ENCODE peak calls at places on chromosomes 4 and X, in seven cellular contexts. E, M, Y, G, A, K and R are unnamed samples.

GRCh38 chr4:9944431-9945425 is 76.6 kb downstream of the SLC2A9 start:
- DNase-seq in E (no peak), M (no peak), Y (no peak), G (no peak), A (no peak), K (no peak), R (no peak)

GRCh38 chr4:26525136-26525535 is 34.9 kb upstream of the CCKAR start:
- DNase-seq in E (no peak), M (no peak), Y (no peak), G (no peak), A (no peak), K (no peak), R (no peak)

GRCh38 chrX:77174680-77175336 is 272.4 kb upstream of the FGF16 start:
- DNase-seq in E (no peak), M (no peak), Y (no peak), G (no peak), A (no peak), K (no peak), R (no peak)

GRCh38 chr4:138938371-138938699 is 77.2 kb upstream of the NOCT start:
- DNase-seq in E (peak), M (no peak), Y (peak), G (no peak), A (no peak), K (peak), R (no peak)

GRCh38 chr4:89001647-89002518 is 55.1 kb downstream of the FAM13A start:
- DNase-seq in E (no peak), M (no peak), Y (peak), G (no peak), A (no peak), K (no peak), R (no peak)

GRCh38 chrX:102129473-102129872 is 4.0 kb downstream of the TCEAL2 start:
- DNase-seq in E (no peak), M (no peak), Y (peak), G (no peak), A (no peak), K (peak), R (no peak)

GRCh38 chrX:111169141-111169540 is 73.2 kb downstream of the PAK3 start:
- DNase-seq in E (no peak), M (no peak), Y (no peak), G (no peak), A (no peak), K (no peak), R (no peak)

GRCh38 chr4:157048248-157048647 is 27.7 kb upstream of the GLRB start:
- DNase-seq in E (no peak), M (no peak), Y (no peak), G (no peak), A (no peak), K (no peak), R (no peak)

GRCh38 chrX:140091276-140091886 is 126.1 kb upstream of the CXorf66 start:
- DNase-seq in E (no peak), M (no peak), Y (peak), G (peak), A (no peak), K (peak), R (peak)

GRCh38 chrX:85244411-85245210 is 820 bp downstream of the ZNF711 start:
- DNase-seq in E (no peak), M (no peak), Y (peak), G (no peak), A (no peak), K (peak), R (no peak)

GRCh38 chrX:9878141-9878875 is 88.8 kb upstream of the CLDN34 start:
- DNase-seq in E (no peak), M (no peak), Y (no peak), G (no peak), A (no peak), K (no peak), R (no peak)

GRCh38 chr4:20403317-20403716 is 151.6 kb downstream of the SLIT2 start:
- DNase-seq in E (no peak), M (no peak), Y (no peak), G (no peak), A (no peak), K (no peak), R (no peak)

GRCh38 chrX:80812176-80812575 is 2.5 kb upstream of the BRWD3 start:
- DNase-seq in E (peak), M (no peak), Y (peak), G (no peak), A (no peak), K (peak), R (no peak)

GRCh38 chrX:102958794-102959193 is 21.7 kb downstream of the RAB40AL start:
- DNase-seq in E (no peak), M (no peak), Y (no peak), G (no peak), A (no peak), K (peak), R (no peak)

GRCh38 chr4:61309616-61310015 is 109.5 kb downstream of the ADGRL3 start:
- DNase-seq in E (no peak), M (no peak), Y (no peak), G (no peak), A (no peak), K (no peak), R (no peak)

GRCh38 chr4:16199132-16199531 is 27.1 kb downstream of the TAPT1 start:
- DNase-seq in E (peak), M (no peak), Y (peak), G (no peak), A (no peak), K (no peak), R (no peak)

GRCh38 chr4:46781434-46782092 is 127.5 kb downstream of the COX7B2 start:
- DNase-seq in E (no peak), M (no peak), Y (no peak), G (no peak), A (no peak), K (no peak), R (no peak)

GRCh38 chrX:106927023-106927422 is 6.8 kb downstream of the CLDN2 start:
- DNase-seq in E (no peak), M (no peak), Y (no peak), G (no peak), A (no peak), K (no peak), R (no peak)

GRCh38 chrX:23383411-23383810 is 48.8 kb downstream of the PTCHD1 start:
- DNase-seq in E (no peak), M (no peak), Y (no peak), G (no peak), A (no peak), K (no peak), R (no peak)

GRCh38 chrX:48616575-48616974 is 19.3 kb downstream of the WDR13 start:
- DNase-seq in E (no peak), M (no peak), Y (no peak), G (no peak), A (no peak), K (no peak), R (no peak)

GRCh38 chr4:24730256-24731001 is 64.9 kb upstream of the SOD3 start:
- DNase-seq in E (no peak), M (no peak), Y (no peak), G (no peak), A (no peak), K (no peak), R (no peak)

DNA sequence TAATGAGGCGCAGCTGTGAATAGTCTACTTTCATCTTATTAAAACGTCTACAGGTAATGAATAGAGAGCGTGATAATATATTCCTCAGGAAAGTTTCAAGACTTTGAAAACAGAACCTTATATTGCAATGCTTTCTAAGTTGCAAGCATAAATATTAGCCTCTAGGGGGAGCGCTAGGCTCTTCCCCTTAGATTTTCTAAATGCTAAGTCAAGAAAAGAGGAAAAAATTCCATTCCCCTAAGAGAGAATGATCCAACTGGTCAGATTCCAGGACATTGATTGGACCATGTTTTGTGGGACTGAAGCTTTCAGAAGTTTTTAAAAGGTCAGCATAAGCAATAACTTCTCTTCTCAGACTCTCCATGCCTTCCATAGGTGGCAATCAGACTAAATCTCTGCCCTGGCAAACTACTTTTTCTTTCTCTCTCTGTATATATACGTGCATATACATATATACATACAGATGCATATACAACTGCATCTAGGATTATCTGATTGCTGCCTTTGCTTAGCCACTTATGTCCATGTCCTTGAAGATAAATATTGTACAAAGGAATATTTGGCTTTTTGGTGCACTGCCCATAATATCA is 492.9 kb downstream of the INPP4B start:
- DNase-seq in E (peak), M (no peak), Y (no peak), G (no peak), A (no peak), K (peak), R (no peak)
- TF ChIP-seq TAF1 in E (no peak), M (no peak), Y (no peak), G (no peak), A (no peak), K (no peak), R (no peak)

GRCh38 chrX:126489141-126489540 is 63.5 kb downstream of the DCAF12L1 start:
- DNase-seq in E (no peak), M (no peak), Y (no peak), G (no peak), A (no peak), K (no peak), R (no peak)

GRCh38 chrX:126485371-126485770 is 67.2 kb downstream of the DCAF12L1 start:
- DNase-seq in E (no peak), M (no peak), Y (no peak), G (no peak), A (no peak), K (no peak), R (no peak)
- TF ChIP-seq TAF1 in E (no peak), M (no peak), Y (no peak), G (no peak), A (no peak), K (no peak), R (no peak)

DNA sequence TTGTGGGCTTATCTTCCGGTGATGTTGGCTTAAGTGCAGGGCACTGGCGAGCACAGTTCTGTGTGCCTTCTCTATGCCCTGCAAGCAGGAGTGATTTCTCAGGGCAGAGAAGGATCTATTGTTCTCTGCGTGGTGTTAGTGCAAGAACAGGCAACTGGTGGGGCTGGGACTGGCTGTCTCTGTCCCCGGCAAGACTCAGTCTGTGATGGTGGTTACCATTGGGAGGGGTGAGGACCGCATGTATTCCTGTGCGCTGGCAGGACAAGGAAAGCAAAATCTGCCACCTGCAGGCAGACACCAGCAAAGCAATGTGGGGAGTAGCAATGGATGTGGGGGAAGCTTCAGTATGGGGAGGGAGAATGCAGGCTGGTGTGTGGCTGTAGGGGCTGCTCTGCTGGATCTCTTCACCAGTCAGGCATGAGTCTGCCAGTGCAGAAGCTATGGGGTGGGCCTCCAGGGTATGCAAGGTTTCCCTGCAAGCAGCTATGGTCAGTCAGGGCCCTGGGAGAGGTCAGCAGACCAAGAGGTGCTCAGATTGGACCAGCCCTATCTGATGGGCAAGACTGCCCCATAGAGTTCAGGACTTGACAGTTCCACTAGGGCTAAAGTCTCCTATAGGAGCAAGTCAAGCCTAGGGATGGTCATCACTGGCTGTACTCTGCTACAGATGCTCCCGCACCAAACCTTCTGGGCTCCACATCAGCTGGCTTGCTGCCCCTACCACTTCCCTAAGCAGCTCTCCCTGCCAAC is 16.8 kb downstream of the PF4 start:
- DNase-seq in E (peak), M (no peak), Y (no peak), G (no peak), A (no peak), K (peak), R (no peak)
- TF ChIP-seq TAF1 in E (no peak), M (no peak), Y (no peak), G (no peak), A (no peak), K (no peak), R (no peak)

DNA sequence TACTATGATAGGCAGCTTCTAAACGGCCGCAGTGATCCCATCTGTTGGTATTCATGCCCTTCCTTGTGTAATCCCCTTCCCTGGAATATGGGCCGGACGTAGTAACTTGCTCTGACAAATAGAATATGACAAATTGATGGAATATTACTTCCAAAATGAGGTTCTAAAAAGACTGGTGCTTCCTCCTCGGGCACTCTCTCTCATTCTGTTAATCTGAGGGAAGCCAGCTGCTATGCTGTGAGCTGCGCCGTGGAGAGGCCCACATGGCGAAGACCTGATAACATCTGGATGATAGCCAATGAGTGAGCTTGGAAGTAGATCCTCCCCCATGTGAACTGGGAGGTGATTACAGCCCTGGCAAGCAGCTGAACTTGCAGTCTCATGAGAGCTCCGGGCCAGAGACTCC is 27.2 kb upstream of the SLC25A4 start:
- DNase-seq in E (peak), M (no peak), Y (peak), G (no peak), A (no peak), K (peak), R (no peak)
- TF ChIP-seq TAF1 in E (no peak), M (no peak), Y (no peak), G (no peak), A (peak), K (peak), R (no peak)

DNA sequence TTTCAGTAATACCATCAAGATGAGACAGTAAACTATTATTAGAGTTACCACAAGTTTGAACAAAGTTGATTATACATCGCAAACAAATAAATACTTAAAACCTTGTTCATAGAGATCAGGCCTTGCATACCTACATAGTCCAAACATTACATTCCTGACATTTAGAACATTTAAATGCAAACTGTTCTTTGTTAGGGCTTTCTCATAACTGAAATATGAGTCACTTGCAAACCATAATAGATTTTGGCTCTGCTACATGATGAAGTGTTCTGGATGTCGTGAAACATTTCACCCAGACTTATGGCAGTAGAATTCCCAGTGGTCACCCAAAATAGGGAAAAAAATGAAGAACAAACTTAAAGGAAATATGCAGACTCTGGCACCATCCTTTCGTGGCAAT is 75.0 kb downstream of the FAT4 start:
- DNase-seq in E (no peak), M (no peak), Y (no peak), G (no peak), A (no peak), K (no peak), R (no peak)
- TF ChIP-seq TAF1 in E (no peak), M (no peak), Y (no peak), G (no peak), A (no peak), K (no peak), R (no peak)

DNA sequence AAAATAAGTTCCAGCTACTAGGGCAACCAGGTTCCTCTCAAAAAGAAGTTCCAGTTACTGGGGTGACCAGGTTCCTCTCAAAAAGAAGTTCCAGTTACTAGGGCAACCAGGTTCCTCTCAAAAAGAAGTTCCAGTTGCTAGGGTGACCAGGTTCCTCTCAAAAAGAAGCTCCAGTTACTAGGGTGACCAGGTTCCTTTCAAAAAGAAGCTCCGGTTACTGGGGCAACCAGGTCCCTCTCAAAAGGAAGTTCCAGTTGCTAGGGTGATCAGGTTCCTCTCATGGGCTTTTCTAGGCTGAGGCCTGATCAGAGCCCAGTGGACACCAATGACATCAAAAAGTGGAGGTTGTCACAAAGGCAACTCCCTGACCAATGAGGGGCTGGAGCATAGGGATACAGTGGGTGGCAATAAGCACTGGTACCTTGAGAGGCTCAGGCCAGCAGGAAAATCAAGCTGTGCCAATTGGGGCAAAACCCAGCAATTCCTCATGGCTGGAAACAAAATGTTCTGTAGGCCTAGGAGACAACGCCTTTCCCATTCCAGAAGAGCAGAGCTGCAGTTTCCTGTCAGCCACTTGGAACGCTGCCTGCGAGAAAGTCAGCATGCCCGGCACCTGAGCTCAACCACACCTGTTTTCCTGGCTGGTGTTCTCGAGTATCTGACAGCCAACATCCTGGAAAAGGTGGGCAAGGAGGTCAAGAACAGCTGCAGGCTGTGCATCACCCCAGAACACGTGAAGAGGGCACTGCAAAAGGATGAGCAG is 12.3 kb upstream of the SYTL5 start:
- DNase-seq in E (peak), M (peak), Y (no peak), G (no peak), A (peak), K (peak), R (peak)
- TF ChIP-seq TAF1 in E (no peak), M (no peak), Y (no peak), G (no peak), A (no peak), K (no peak), R (no peak)